ENCODE peak calls at places on chromosomes 2 and 18, in eight cellular contexts. T, H, G, A, K, O, L and J are unnamed samples.
A peak's percentile ranks its signal among the peaks of the same experiment; 100 is the strongest.

GRCh38 chr2:203869610-203870042 is 2.1 kb downstream of the CTLA4 start:
- DNase-seq in K (no peak), A (no peak), G (no peak), T (peak; percentile 70), H (no peak), L (no peak), O (no peak), J (no peak)

GRCh38 chr2:181058378-181059269 is 78.2 kb downstream of the UBE2E3 start:
- DNase-seq in G (no peak), O (no peak), K (peak; percentile 42), L (no peak), H (peak; percentile 29), A (peak; percentile 62), T (peak; percentile 45), J (peak; percentile 48)

GRCh38 chr18:14978962-14979535 is 231.1 kb downstream of the ANKRD30B start:
- DNase-seq in K (peak; percentile 42), L (no peak), O (no peak), G (peak; percentile 3), A (peak; percentile 51), T (no peak), H (no peak), J (no peak)

GRCh38 chr2:240557101-240557751 is 562 bp downstream of the ANKMY1 start:
- DNase-seq in H (no peak), K (peak; percentile 15), T (no peak), A (no peak), G (no peak), O (no peak), L (no peak), J (no peak)

GRCh38 chr2:71713581-71714580 is 260.5 kb downstream of the DYSF start:
- DNase-seq in A (no peak), K (peak; percentile 70), G (no peak), L (no peak), H (peak; percentile 39), O (no peak), T (no peak), J (peak; percentile 6)

GRCh38 chr18:55549474-55550104 is 38.4 kb downstream of the TCF4 start:
- DNase-seq in A (no peak), O (no peak), G (no peak), T (no peak), L (no peak), K (no peak), H (no peak), J (no peak)

GRCh38 chr2:142031656-142032055 is 99.2 kb downstream of the LRP1B start:
- DNase-seq in H (no peak), K (no peak), A (no peak), T (no peak), G (no peak), L (no peak), O (no peak), J (no peak)

GRCh38 chr2:47662547-47662946 is 120.4 kb upstream of the MSH6 start:
- DNase-seq in O (no peak), L (no peak), A (peak; percentile 73), H (no peak), T (no peak), G (no peak), K (no peak), J (no peak)

GRCh38 chr2:161077367-161078210 is 82.6 kb upstream of the TANK start:
- DNase-seq in K (peak; percentile 37), G (no peak), T (peak; percentile 75), H (peak; percentile 52), L (no peak), A (no peak), O (no peak), J (peak; percentile 99)

GRCh38 chr2:39124770-39125075 is 3.9 kb upstream of the SOS1 start:
- DNase-seq in G (no peak), T (no peak), L (no peak), H (no peak), K (no peak), O (no peak), A (no peak), J (no peak)